ENCODE peak calls at places on chromosomes 1 and 21, in ten cellular contexts. W is sigmoid colon, R is IMR-90, U is Peyer's patch, T is suprapubic skin, Y is tibial nerve, J is K562, Z is vagina, L is right lobe of liver, F is thyroid gland. C is an unnamed sample.

GRCh38 chr1:22431965-22432364 is 19.7 kb upstream of the ZBTB40 start:
- DNase-seq in F (no peak), T (no peak), Z (no peak), W (no peak), U (no peak), R (no peak), L (no peak), Y (no peak), J (no peak), C (no peak)

GRCh38 chr1:114959423-114959822 is 70.2 kb upstream of the TSHB start:
- DNase-seq in J (no peak), W (no peak), Y (no peak), F (no peak), L (no peak), T (no peak), U (no peak), R (no peak), Z (no peak), C (no peak)

GRCh38 chr1:164589961-164590507 is 31.1 kb downstream of the PBX1 start:
- DNase-seq in U (no peak), F (peak), Y (no peak), J (no peak), Z (no peak), T (no peak), L (no peak), R (no peak), W (no peak), C (no peak)

GRCh38 chr1:9724706-9725476 is 73.4 kb downstream of the PIK3CD start:
- DNase-seq in U (peak), Y (no peak), F (peak), R (peak), W (peak), L (peak), J (peak), T (no peak), Z (no peak), C (peak)

GRCh38 chr1:172399369-172400072 is 21.0 kb upstream of the C1orf105 start:
- DNase-seq in J (peak), F (peak), T (peak), U (no peak), W (peak), L (no peak), Z (peak), Y (peak), R (peak), C (peak)

GRCh38 chr1:244220410-244220809 is 169.3 kb downstream of the ZBTB18 start:
- DNase-seq in F (no peak), U (no peak), T (no peak), W (no peak), Z (no peak), L (no peak), R (no peak), Y (no peak), J (no peak), C (no peak)

GRCh38 chr1:151193856-151194255 is 3.9 kb upstream of the VPS72 start:
- DNase-seq in Y (no peak), T (no peak), U (no peak), J (no peak), Z (no peak), R (no peak), W (no peak), L (no peak), F (no peak), C (no peak)

GRCh38 chr1:45375104-45376090 is 35.2 kb upstream of the MUTYH start:
- DNase-seq in F (no peak), J (no peak), Y (no peak), T (no peak), U (no peak), L (no peak), Z (no peak), R (no peak), W (no peak), C (no peak)

GRCh38 chr1:23562138-23562819 is 3.0 kb upstream of the ID3 start:
- DNase-seq in W (peak), U (peak), L (peak), F (peak), Z (peak), T (peak), J (peak), R (peak), Y (peak), C (peak)

GRCh38 chr1:42698081-42698813 is 16.0 kb downstream of the YBX1 start:
- DNase-seq in F (no peak), J (no peak), L (no peak), R (no peak), Z (no peak), T (no peak), W (no peak), U (no peak), Y (no peak), C (no peak)

GRCh38 chr1:185400057-185400456 is 83.0 kb upstream of the IVNS1ABP start:
- DNase-seq in Y (no peak), Z (no peak), T (no peak), F (no peak), W (no peak), U (no peak), L (no peak), R (peak), J (no peak), C (peak)

GRCh38 chr1:64112281-64112680 is 91.1 kb upstream of the UBE2U start:
- DNase-seq in Z (no peak), Y (no peak), L (no peak), U (no peak), T (no peak), J (no peak), W (no peak), R (peak), F (no peak), C (no peak)

GRCh38 chr1:9909222-9910046 is 635 bp downstream of the CTNNBIP1 start:
- DNase-seq in L (peak), J (peak), R (no peak), U (peak), Z (no peak), W (peak), F (peak), Y (no peak), T (peak), C (peak)

GRCh38 chr1:226975909-226976670 is 36.0 kb downstream of the COQ8A start:
- DNase-seq in F (no peak), U (no peak), J (no peak), R (no peak), Z (no peak), T (no peak), L (no peak), W (peak), Y (no peak), C (no peak)

GRCh38 chr1:43363283-43363934 is 4.4 kb downstream of the ELOVL1 start:
- DNase-seq in Z (no peak), T (no peak), U (peak), R (no peak), F (no peak), J (peak), L (no peak), Y (no peak), W (no peak), C (peak)

GRCh38 chr1:26772687-26773086 is 15.1 kb upstream of the PIGV start:
- DNase-seq in W (no peak), L (no peak), Z (no peak), J (no peak), U (no peak), Y (no peak), T (no peak), R (peak), F (no peak), C (no peak)

GRCh38 chr21:33490991-33491372 is 534 bp downstream of the DNAJC28 start:
- DNase-seq in F (no peak), Z (no peak), J (no peak), R (no peak), U (no peak), Y (no peak), L (no peak), T (no peak), W (no peak), C (no peak)

GRCh38 chr1:86052948-86053698 is 103.4 kb downstream of the COL24A1 start:
- DNase-seq in F (no peak), L (no peak), U (no peak), T (no peak), Y (no peak), Z (no peak), J (no peak), W (no peak), R (peak), C (no peak)

GRCh38 chr1:44326821-44327465 is 28.1 kb downstream of the ERI3 start:
- DNase-seq in T (no peak), J (no peak), Z (no peak), U (no peak), R (no peak), Y (no peak), W (no peak), F (no peak), L (no peak), C (no peak)

GRCh38 chr1:230681599-230681998 is 32.3 kb downstream of the AGT start:
- DNase-seq in T (no peak), F (peak), L (no peak), W (no peak), Y (no peak), U (no peak), Z (no peak), R (peak), J (peak), C (peak)

GRCh38 chr1:169538998-169539871 is 47.0 kb downstream of the F5 start:
- DNase-seq in L (no peak), Y (no peak), J (no peak), T (no peak), W (no peak), R (peak), U (no peak), Z (no peak), F (no peak), C (no peak)

GRCh38 chr21:41410767-41411448 is 15.1 kb upstream of the MX1 start:
- DNase-seq in R (no peak), U (no peak), Z (peak), W (no peak), Y (no peak), J (no peak), L (no peak), T (no peak), F (no peak), C (peak)

GRCh38 chr1:32538887-32539583 is at the start of gene ZBTB8A:
- DNase-seq in F (peak), J (no peak), R (peak), Y (no peak), U (peak), Z (no peak), L (peak), W (peak), T (peak), C (peak)

GRCh38 chr1:244614879-244615278 is 38.0 kb upstream of the DESI2 start:
- DNase-seq in J (no peak), U (no peak), L (no peak), F (no peak), T (no peak), Z (no peak), R (no peak), Y (no peak), W (no peak), C (no peak)

DNA sequence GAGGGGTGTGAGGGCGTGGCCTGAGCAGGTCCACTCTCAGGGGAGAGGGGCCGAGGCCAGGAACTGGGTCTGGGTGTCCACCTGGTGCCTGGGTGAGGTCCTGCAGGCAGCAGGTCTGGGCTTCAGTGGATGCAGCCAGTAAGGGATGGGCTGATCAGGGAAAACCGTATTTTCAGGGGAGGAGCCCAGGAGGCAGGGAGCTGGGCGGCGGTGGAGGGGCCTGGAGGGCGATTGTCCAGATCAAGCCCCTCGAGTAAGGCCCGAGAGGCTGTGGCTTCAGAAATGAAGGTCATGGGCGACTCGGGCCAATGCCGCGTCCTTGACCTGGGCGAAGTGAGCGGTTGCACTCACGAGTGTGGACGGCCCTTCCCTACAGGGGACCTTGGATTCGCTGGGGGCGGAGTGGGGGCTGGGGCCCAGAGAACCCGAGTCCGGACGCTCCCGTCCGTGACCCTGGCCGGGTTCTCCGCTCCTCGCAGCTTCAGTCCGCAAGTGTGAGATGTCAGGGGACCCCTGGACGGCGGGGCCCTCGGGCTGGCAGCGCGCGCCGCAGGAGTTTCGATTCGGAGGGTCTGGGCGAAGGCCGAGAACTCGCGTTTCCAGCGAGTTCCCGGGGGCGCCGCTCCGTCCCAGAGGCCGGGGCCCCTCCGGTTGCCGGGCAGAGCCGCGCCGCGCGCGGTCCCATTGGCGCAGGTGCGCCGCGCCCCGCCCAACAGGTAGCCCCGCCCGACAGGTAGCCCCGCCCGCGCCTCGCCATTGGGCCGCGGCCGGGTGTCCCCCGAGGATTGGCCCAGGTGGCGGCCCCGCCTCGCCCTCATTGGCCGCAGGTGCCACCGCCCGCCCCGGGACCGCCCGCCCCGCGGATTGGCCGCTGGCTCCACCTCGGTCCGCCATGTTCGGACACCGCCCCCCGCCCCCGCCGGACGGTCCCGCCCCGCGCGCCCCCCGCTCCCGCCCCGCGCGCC is at the start of gene PRKCZ:
- DNase-seq in F (peak), J (peak), T (peak), R (no peak), L (peak), U (peak), Y (no peak), Z (no peak), W (peak), C (peak)
- TF ChIP-seq CTCF in F (no peak), J (peak), T (no peak), R (no peak), L (peak), U (peak), Y (no peak), Z (no peak), W (no peak), C (peak)

DNA sequence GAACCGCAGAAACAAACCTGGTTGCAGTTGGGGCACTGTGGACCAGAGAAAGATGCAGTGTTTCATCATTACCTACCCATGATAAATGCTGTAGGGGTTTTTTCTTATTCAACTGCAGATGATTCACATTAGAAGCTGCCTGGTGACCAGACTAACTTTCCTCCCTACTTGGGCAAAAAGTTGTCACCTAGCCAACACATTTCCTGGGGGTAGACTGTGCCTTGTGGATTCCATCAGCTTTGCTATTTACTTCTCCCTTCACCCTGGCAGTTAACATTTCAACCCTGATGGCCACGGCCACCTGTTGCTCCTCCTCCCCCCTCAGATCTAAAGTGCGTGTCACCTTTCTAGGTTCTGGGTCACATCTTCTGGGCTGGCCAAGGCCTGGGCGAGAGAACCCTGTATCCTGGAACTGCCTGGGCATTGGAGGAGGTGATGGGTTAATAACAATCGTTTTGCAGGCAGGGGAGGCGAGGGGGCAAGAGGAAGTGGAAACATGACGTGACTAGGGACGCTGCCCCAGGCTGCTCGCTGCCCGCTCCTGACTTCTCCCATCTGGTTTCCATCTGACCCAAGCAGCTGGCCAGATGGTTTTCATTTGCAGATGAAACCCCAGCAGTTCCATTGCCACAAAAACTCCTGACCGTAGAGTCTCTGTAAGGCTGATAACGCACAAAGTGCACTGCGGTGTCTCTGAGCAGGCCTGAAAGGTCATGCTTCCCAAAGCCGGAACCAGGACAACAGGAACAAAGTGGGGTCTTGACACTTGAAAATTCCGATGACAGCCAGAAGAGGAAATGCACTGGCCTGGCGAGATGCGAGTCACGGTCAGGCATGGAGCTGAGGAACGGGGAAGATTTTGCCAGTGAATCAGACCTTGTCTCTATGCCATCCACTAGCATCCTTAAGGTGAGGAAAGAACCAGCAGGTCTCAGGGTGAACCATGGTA is 36.6 kb downstream of the CAPZB start:
- DNase-seq in U (no peak), Y (peak), Z (no peak), F (peak), R (peak), W (peak), J (no peak), L (no peak), T (peak), C (peak)
- TF ChIP-seq POLR2A in U (no peak), Y (no peak), Z (no peak), F (no peak), R (no peak), W (no peak), J (no peak), L (no peak), T (no peak), C (no peak)

GRCh38 chr1:170663441-170664282 is at the start of gene PRRX1:
- DNase-seq in Z (no peak), R (peak), Y (no peak), T (no peak), J (no peak), W (no peak), F (no peak), L (no peak), U (no peak), C (no peak)

GRCh38 chr1:170661646-170662411 is 2.1 kb upstream of the PRRX1 start:
- DNase-seq in R (peak), T (peak), U (peak), L (no peak), W (no peak), Z (no peak), J (no peak), F (no peak), Y (no peak), C (no peak)

GRCh38 chr1:170664283-170664827 is 424 bp downstream of the PRRX1 start:
- DNase-seq in R (peak), T (no peak), Z (no peak), Y (no peak), L (no peak), F (peak), J (no peak), U (peak), W (peak), C (peak)

GRCh38 chr1:170662561-170662971 is 1.4 kb upstream of the PRRX1 start:
- DNase-seq in W (no peak), F (no peak), U (no peak), Z (no peak), Y (no peak), R (peak), L (no peak), J (no peak), T (no peak), C (no peak)

GRCh38 chr1:170663011-170663410 is 920 bp upstream of the PRRX1 start:
- DNase-seq in Y (no peak), Z (no peak), L (no peak), U (no peak), W (no peak), R (peak), T (no peak), J (no peak), F (no peak), C (no peak)
- H3K27ac ChIP-seq in Y (peak), Z (peak), L (no peak), U (no peak), W (peak), R (peak), T (peak), J (no peak), F (peak), C (no peak)

GRCh38 chr1:15000030-15000429 is 153.5 kb upstream of the TMEM51 start:
- DNase-seq in W (no peak), T (no peak), F (no peak), R (no peak), J (no peak), U (no peak), L (no peak), Z (no peak), Y (no peak), C (no peak)
- TF ChIP-seq CTCF in W (no peak), T (no peak), F (no peak), R (no peak), J (no peak), U (no peak), L (no peak), Z (no peak), Y (no peak), C (no peak)